ENCODE peak calls at places on chromosome 19, in nine cellular contexts. K is lung, Z is BE2C, F is testis, J is fibroblast of lung, M is left lung, U is cardiac muscle cell, Y is adrenal gland, W is tibial nerve. E is an unnamed sample.

GRCh38 chr19:7772752-7773291 is 9.8 kb downstream of the CLEC4M start:
- DNase-seq in K (no peak), Z (no peak), F (no peak), J (no peak), M (no peak), U (peak; percentile 80), Y (no peak), W (no peak), E (no peak)

GRCh38 chr19:47260476-47260875 is 4.2 kb downstream of the CCDC9 start:
- DNase-seq in K (no peak), Z (no peak), F (no peak), J (no peak), M (no peak), U (no peak), Y (no peak), W (no peak), E (no peak)

GRCh38 chr19:746208-746819 is 4.6 kb upstream of the MISP start:
- DNase-seq in K (no peak), Z (no peak), F (no peak), J (no peak), M (no peak), U (no peak), Y (no peak), W (no peak), E (no peak)

GRCh38 chr19:5719274-5719960 is 529 bp downstream of the LONP1 start:
- DNase-seq in K (no peak), Z (no peak), F (no peak), J (no peak), M (no peak), U (no peak), Y (peak; percentile 74), W (no peak), E (peak; percentile 30)

GRCh38 chr19:16394111-16394510 is 69.5 kb downstream of the KLF2 start:
- DNase-seq in K (no peak), Z (no peak), F (no peak), J (no peak), M (peak; percentile 22), U (no peak), Y (no peak), W (no peak), E (no peak)

GRCh38 chr19:8161135-8161646 is 11.8 kb upstream of the FBN3 start:
- DNase-seq in K (peak; percentile 41), Z (peak; percentile 45), F (peak; percentile 73), J (peak; percentile 17), M (no peak), U (peak; percentile 13), Y (no peak), W (no peak), E (no peak)

GRCh38 chr19:42131149-42132029 is 857 bp downstream of the POU2F2 start:
- DNase-seq in K (no peak), Z (no peak), F (no peak), J (no peak), M (no peak), U (no peak), Y (no peak), W (no peak), E (no peak)

GRCh38 chr19:58572818-58573657 is at the start of gene MZF1:
- DNase-seq in K (peak; percentile 100), Z (peak; percentile 100), F (peak; percentile 100), J (peak; percentile 100), M (peak; percentile 100), U (peak; percentile 100), Y (peak; percentile 100), W (peak; percentile 99), E (peak; percentile 98)

GRCh38 chr19:13803038-13803437 is 7.8 kb downstream of the ZSWIM4 start:
- DNase-seq in K (peak; percentile 60), Z (no peak), F (no peak), J (no peak), M (no peak), U (no peak), Y (no peak), W (no peak), E (no peak)

GRCh38 chr19:5126498-5127223 is 157.7 kb downstream of the KDM4B start:
- DNase-seq in K (no peak), Z (no peak), F (no peak), J (no peak), M (no peak), U (no peak), Y (no peak), W (no peak), E (no peak)

DNA sequence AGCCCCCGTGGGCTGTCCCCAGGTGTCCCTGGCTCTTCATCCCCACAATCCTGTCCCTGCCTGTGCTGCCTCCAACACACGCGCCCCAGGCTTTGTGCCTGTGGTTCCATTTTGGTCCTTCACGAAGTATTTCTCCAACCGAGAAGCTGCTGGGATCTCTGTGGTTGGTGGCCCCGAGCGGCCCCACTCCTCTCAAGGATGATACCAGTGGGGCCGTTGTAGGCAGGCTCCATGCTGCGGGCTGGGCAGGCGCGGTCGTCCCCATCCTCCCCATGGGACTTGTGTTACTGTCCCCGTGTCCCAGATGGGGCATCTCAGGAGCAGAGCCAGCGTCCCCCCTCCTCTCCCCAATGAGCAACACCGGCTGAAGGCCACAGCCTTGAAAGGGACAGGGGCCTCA is 3.7 kb upstream of the ZNF554 start:
- DNase-seq in K (no peak), Z (no peak), F (no peak), J (no peak), M (no peak), U (no peak), Y (peak; percentile 62), W (no peak), E (no peak)
- H3K9me3 ChIP-seq in K (no peaks in the 10 kb centered on the region), Z (no peaks in the 10 kb centered on the region), F (no peaks in the 10 kb centered on the region), J (no peaks in the 10 kb centered on the region), M (no peaks in the 10 kb centered on the region), U (no peaks in the 10 kb centered on the region), Y (no peaks in the 10 kb centered on the region), W (no peaks in the 10 kb centered on the region), E (no peaks in the 10 kb centered on the region)

DNA sequence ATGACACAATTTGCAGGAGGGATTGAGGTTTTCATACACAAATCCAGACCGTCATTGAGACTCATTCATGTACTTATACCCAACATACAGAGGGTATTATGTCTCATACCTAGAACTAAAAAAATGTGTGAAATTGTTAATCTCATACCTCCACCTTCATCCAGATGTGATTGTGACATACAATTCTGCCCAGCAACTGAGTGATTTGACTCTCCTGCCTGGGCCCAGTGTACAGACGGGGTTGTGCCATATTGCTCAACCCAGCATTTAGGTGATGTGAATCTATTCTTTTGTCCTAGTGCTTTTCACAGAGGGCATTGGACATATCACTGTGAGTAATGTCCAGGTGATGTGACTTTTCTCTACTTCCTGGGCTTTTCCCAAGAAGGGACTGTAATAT is 12.7 kb upstream of the ZNF681 start:
- DNase-seq in K (no peak), Z (no peak), F (no peak), J (no peak), M (no peak), U (no peak), Y (no peak), W (no peak), E (no peak)
- H3K9me3 ChIP-seq in K (peaks cover 23% of the 10 kb centered on the region), Z (no peaks in the 10 kb centered on the region), F (no peaks in the 10 kb centered on the region), J (no peaks in the 10 kb centered on the region), M (no peaks in the 10 kb centered on the region), U (no peaks in the 10 kb centered on the region), Y (no peaks in the 10 kb centered on the region), W (no peaks in the 10 kb centered on the region), E (no peaks in the 10 kb centered on the region)

DNA sequence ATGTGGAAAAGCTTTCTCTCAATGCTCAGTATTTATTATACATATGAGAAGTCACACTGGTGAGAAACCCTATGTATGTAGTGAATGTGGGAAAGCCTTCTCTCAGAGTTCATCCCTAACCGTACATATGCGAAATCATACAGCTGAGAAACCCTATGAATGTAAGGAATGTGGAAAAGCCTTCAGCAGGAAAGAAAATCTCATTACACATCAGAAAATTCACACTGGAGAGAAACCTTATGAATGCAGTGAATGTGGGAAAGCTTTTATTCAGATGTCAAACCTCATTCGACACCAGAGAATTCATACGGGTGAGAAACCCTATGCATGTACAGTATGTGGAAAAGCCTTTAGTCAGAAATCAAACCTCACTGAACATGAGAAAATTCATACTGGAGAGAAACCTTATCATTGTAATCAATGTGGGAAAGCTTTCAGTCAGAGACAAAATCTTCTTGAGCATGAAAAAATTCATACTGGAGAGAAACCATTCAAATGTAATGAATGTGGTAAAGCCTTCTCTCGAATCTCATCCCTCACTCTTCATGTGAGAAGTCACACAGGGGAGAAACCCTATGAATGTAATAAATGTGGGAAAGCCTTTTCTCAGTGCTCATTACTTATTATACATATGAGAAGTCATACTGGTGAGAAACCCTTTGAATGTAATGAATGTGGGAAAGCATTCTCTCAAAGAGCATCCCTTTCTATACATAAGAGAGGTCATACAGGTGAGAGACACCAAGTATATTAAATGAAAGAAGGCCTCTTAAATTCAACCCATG is 34.4 kb downstream of the ZNF568 start:
- DNase-seq in K (no peak), Z (no peak), F (no peak), J (no peak), M (no peak), U (no peak), Y (no peak), W (no peak), E (no peak)
- H3K9me3 ChIP-seq in K (peaks cover 16% of the 10 kb centered on the region), Z (no peaks in the 10 kb centered on the region), F (no peaks in the 10 kb centered on the region), J (peaks cover 3% of the 10 kb centered on the region), M (no peaks in the 10 kb centered on the region), U (no peaks in the 10 kb centered on the region), Y (peaks cover 72% of the 10 kb centered on the region), W (peaks cover 24% of the 10 kb centered on the region), E (peaks cover 44% of the 10 kb centered on the region)

GRCh38 chr19:19822148-19822429 is 539 bp upstream of the ZNF506 start:
- DNase-seq in K (no peak), Z (peak; percentile 13), F (peak; percentile 27), J (no peak), M (no peak), U (no peak), Y (no peak), W (no peak), E (no peak)

GRCh38 chr19:19820774-19821315 is 705 bp downstream of the ZNF506 start:
- DNase-seq in K (no peak), Z (no peak), F (no peak), J (no peak), M (no peak), U (peak; percentile 3), Y (no peak), W (no peak), E (no peak)

GRCh38 chr19:19826875-19827274 is 5.3 kb upstream of the ZNF506 start:
- DNase-seq in K (no peak), Z (no peak), F (no peak), J (no peak), M (no peak), U (no peak), Y (no peak), W (no peak), E (no peak)

GRCh38 chr19:19821366-19822147 is at the start of gene ZNF506:
- DNase-seq in K (peak; percentile 97), Z (peak; percentile 98), F (peak; percentile 100), J (peak; percentile 98), M (peak; percentile 98), U (peak; percentile 99), Y (peak; percentile 100), W (peak; percentile 100), E (peak; percentile 90)

GRCh38 chr19:19823916-19824315 is 2.4 kb upstream of the ZNF506 start:
- DNase-seq in K (no peak), Z (no peak), F (no peak), J (no peak), M (no peak), U (no peak), Y (no peak), W (no peak), E (no peak)
- H3K9me3 ChIP-seq in K (peaks cover 11% of the 10 kb centered on the region), Z (no peaks in the 10 kb centered on the region), F (no peaks in the 10 kb centered on the region), J (no peaks in the 10 kb centered on the region), M (no peaks in the 10 kb centered on the region), U (no peaks in the 10 kb centered on the region), Y (peaks cover 5% of the 10 kb centered on the region), W (peaks cover 3% of the 10 kb centered on the region), E (peaks cover 2% of the 10 kb centered on the region)

GRCh38 chr19:37114001-37114400 is 35.8 kb downstream of the ZNF420 start:
- DNase-seq in K (no peak), Z (peak; percentile 13), F (no peak), J (no peak), M (no peak), U (no peak), Y (no peak), W (no peak), E (no peak)
- H3K9me3 ChIP-seq in K (peaks cover 45% of the 10 kb centered on the region), Z (peaks cover 9% of the 10 kb centered on the region), F (no peaks in the 10 kb centered on the region), J (no peaks in the 10 kb centered on the region), M (no peaks in the 10 kb centered on the region), U (no peaks in the 10 kb centered on the region), Y (peaks cover 80% of the 10 kb centered on the region), W (peaks cover 22% of the 10 kb centered on the region), E (peaks cover 39% of the 10 kb centered on the region)

E was measured in T-helper 17 cell.